ENCODE peak calls at places on chromosomes 12 and 14, in seven cellular contexts. N is nephron progenitor cell, T is posterior cingulate gyrus, H is fibroblast of lung, D is endothelial cell, V is ELR, K is A172. O is an unnamed sample.

GRCh38 chr12:3805058-3805457 is 52.1 kb upstream of the CRACR2A start:
- DNase-seq in T (no peak), H (no peak), N (no peak), V (no peak), D (no peak), K (no peak), O (no peak)

GRCh38 chr14:103313704-103314103 is 20.3 kb upstream of the EIF5 start:
- DNase-seq in N (no peak), V (no peak), H (no peak), K (no peak), D (no peak), T (no peak), O (no peak)

GRCh38 chr12:5379737-5380496 is 52.0 kb upstream of the NTF3 start:
- DNase-seq in T (no peak), V (no peak), N (no peak), K (peak), D (no peak), H (no peak), O (no peak)

GRCh38 chr12:30622509-30622908 is 73.2 kb downstream of the IPO8 start:
- DNase-seq in D (no peak), V (peak), H (peak), K (peak), N (no peak), T (no peak), O (peak)

GRCh38 chr12:89544730-89545184 is 18.9 kb upstream of the POC1B start:
- DNase-seq in D (no peak), T (peak), V (no peak), H (peak), K (peak), N (peak), O (no peak)

GRCh38 chr14:55731881-55732498 is 152.0 kb downstream of the KTN1 start:
- DNase-seq in K (peak), N (peak), V (peak), H (peak), D (peak), T (peak), O (no peak)

GRCh38 chr14:68522510-68523325 is 270.1 kb downstream of the ZFP36L1 start:
- DNase-seq in K (no peak), T (no peak), N (no peak), D (no peak), V (no peak), H (peak), O (peak)

GRCh38 chr12:83827860-83828259 is 1084.7 kb downstream of the SLC6A15 start:
- DNase-seq in V (no peak), D (no peak), K (peak), H (peak), N (peak), T (no peak), O (no peak)

GRCh38 chr14:57970594-57970993 is 104.7 kb upstream of the SLC35F4 start:
- DNase-seq in H (no peak), D (no peak), K (no peak), V (no peak), T (no peak), N (no peak), O (no peak)

GRCh38 chr14:99628832-99629618 is 15.9 kb upstream of the HHIPL1 start:
- DNase-seq in D (peak), N (peak), K (peak), V (peak), H (peak), T (peak), O (peak)

GRCh38 chr14:48323655-48324054 is 648.2 kb upstream of the MDGA2 start:
- DNase-seq in D (no peak), V (no peak), K (peak), N (no peak), H (peak), T (no peak), O (no peak)

GRCh38 chr12:94285954-94286579 is 137.7 kb downstream of the PLXNC1 start:
- DNase-seq in D (no peak), H (no peak), K (no peak), N (no peak), T (no peak), V (no peak), O (no peak)

GRCh38 chr12:39782026-39782545 is 162.5 kb upstream of the ABCD2 start:
- DNase-seq in D (no peak), N (no peak), V (no peak), T (no peak), H (no peak), K (no peak), O (no peak)

GRCh38 chr12:43336962-43337555 is 214.9 kb downstream of the ADAMTS20 start:
- DNase-seq in D (no peak), H (peak), N (no peak), V (peak), T (no peak), K (peak), O (peak)

GRCh38 chr14:105420976-105421674 is 1.5 kb downstream of the MTA1 start:
- DNase-seq in N (no peak), D (no peak), V (no peak), K (no peak), T (peak), H (no peak), O (no peak)

GRCh38 chr12:119695034-119695433 is 27.1 kb downstream of the PRKAB1 start:
- DNase-seq in V (peak), K (no peak), D (no peak), N (no peak), H (peak), T (no peak), O (peak)

GRCh38 chr12:111298583-111299436 is 70.1 kb downstream of the PHETA1 start:
- DNase-seq in N (peak), K (peak), D (peak), V (peak), H (peak), T (peak), O (peak)

GRCh38 chr12:24551368-24551767 is 397.5 kb downstream of the BCAT1 start:
- DNase-seq in V (no peak), H (no peak), D (no peak), K (no peak), T (no peak), N (no peak), O (no peak)